ENCODE peak calls at places on chromosomes 11 and 22, in seven cellular contexts. N is GM12892, T is GM12878, Z is SK-N-SH, I is GM12891, A is H1, S is HepG2. B is an unnamed sample.

GRCh38 chr11:67119577-67120391 is 721 bp downstream of the KDM2A start:
- DNase-seq in N (no peak), T (no peak), Z (peak; percentile 79), I (no peak), A (peak; percentile 54), S (no peak), B (no peak)

GRCh38 chr11:96228472-96228871 is 114.5 kb downstream of the MAML2 start:
- DNase-seq in N (no peak), T (no peak), Z (no peak), I (no peak), A (no peak), S (peak; percentile 68), B (no peak)

GRCh38 chr22:46425011-46425410 is 89.5 kb downstream of the TRMU start:
- DNase-seq in N (no peak), T (no peak), Z (no peak), I (no peak), A (no peak), S (no peak), B (no peak)

GRCh38 chr11:2777871-2778629 is 78.3 kb upstream of the KCNQ1OT1 start:
- DNase-seq in N (no peak), T (no peak), Z (peak; percentile 66), I (no peak), A (peak; percentile 46), S (no peak), B (peak; percentile 57)

GRCh38 chr22:23130697-23131096 is 11.1 kb downstream of the RSPH14 start:
- DNase-seq in N (no peak), T (no peak), Z (no peak), I (no peak), A (no peak), S (no peak), B (peak; percentile 55)

GRCh38 chr22:39937881-39938280 is 22.3 kb upstream of the TMA7B start:
- DNase-seq in N (no peak), T (no peak), Z (no peak), I (no peak), A (no peak), S (no peak), B (no peak)

GRCh38 chr22:49305966-49306631 is 521.6 kb downstream of the BRD1 start:
- DNase-seq in N (no peak), T (no peak), Z (no peak), I (no peak), A (peak; percentile 38), S (no peak), B (no peak)

GRCh38 chr11:36818410-36818809 is 220.4 kb upstream of the RAG2 start:
- DNase-seq in N (no peak), T (no peak), Z (peak; percentile 19), I (no peak), A (peak; percentile 76), S (no peak), B (peak; percentile 13)

GRCh38 chr11:2390871-2391662 is 9.5 kb upstream of the TSSC4 start:
- DNase-seq in N (no peak), T (no peak), Z (no peak), I (no peak), A (no peak), S (no peak), B (peak; percentile 65)

GRCh38 chr11:15735711-15736110 is 620.6 kb downstream of the SOX6 start:
- DNase-seq in N (no peak), T (no peak), Z (no peak), I (no peak), A (no peak), S (no peak), B (no peak)

GRCh38 chr22:46068908-46069481 is 81.3 kb upstream of the PPARA start:
- DNase-seq in N (no peak), T (no peak), Z (no peak), I (no peak), A (no peak), S (no peak), B (no peak)

GRCh38 chr11:134864968-134865305 is 452.9 kb upstream of the B3GAT1 start:
- DNase-seq in N (no peak), T (no peak), Z (no peak), I (no peak), A (no peak), S (no peak), B (no peak)

GRCh38 chr11:65428578-65429068 is 6.0 kb downstream of the NEAT1 start:
- DNase-seq in N (no peak), T (no peak), Z (no peak), I (no peak), A (no peak), S (no peak), B (peak; percentile 60)

GRCh38 chr22:45218974-45219373 is 21.7 kb downstream of the KIAA0930 start:
- DNase-seq in N (no peak), T (peak; percentile 20), Z (peak; percentile 63), I (peak; percentile 59), A (no peak), S (no peak), B (no peak)

GRCh38 chr22:20526628-20527355 is 19.4 kb downstream of the MED15 start:
- DNase-seq in N (no peak), T (no peak), Z (no peak), I (no peak), A (no peak), S (no peak), B (peak; percentile 66)

DNA sequence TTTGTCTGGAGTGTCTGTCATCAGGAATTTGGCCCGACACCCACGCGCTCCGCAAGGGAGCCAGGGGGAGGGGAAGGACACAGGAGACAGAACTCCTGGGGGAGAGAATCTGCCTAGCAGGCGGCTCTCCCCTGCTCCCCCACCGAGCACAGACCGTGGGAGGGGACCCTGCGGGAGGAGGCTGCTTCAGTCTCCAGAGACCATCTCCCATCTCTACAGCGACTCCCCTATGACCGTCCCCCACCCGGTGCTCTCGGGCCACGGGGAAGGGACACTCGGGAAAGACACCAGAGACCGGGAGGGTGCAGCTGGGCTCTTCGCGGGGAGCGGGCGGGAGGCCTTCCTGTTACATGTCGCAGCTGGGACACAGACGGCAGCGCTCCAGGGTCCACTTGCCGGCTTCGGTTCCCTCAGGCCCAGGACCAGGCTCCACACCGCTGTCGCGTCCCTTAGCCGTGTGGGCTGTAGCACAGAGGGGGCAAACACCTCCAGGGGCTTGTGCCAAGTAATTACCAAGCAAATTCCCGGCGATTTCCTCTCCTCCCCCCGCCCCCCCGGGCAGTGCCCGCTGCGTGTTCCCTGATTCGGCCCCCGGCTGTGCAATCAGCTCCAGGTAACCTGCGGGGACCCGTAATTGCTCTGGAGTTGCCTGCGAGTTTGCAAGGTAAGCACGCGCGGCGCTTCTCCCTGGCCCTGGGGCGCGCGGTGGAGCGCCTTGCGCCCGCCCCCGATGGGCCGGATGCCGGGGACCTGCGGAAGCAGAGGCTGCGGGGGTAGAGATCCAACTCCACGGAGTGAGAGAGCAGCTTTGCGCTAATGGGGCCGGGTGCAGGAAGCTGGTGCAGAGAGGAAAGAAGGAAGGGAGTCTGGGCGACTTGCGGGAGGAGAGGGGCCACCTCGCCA is 155.1 kb upstream of the CADM1 start:
- DNase-seq in N (no peak), T (no peak), Z (peak; percentile 83), I (no peak), A (peak; percentile 63), S (no peak), B (no peak)
- TF ChIP-seq TAF1 in N (no peak), T (no peak), Z (no peak), I (no peak), A (no peak), S (no peak), B (no peak)

GRCh38 chr11:41394562-41395160 is 64.8 kb downstream of the LRRC4C start:
- DNase-seq in N (no peak), T (no peak), Z (no peak), I (no peak), A (no peak), S (no peak), B (no peak)

GRCh38 chr11:41398175-41398574 is 61.3 kb downstream of the LRRC4C start:
- DNase-seq in N (no peak), T (no peak), Z (no peak), I (no peak), A (no peak), S (no peak), B (no peak)

GRCh38 chr11:41392591-41392990 is 66.9 kb downstream of the LRRC4C start:
- DNase-seq in N (no peak), T (no peak), Z (no peak), I (no peak), A (no peak), S (no peak), B (no peak)
- TF ChIP-seq TAF1 in N (no peak), T (no peak), Z (no peak), I (no peak), A (no peak), S (no peak), B (no peak)

GRCh38 chr22:37433786-37434185 is 6.5 kb upstream of the ELFN2 start:
- DNase-seq in N (no peak), T (no peak), Z (no peak), I (no peak), A (no peak), S (no peak), B (no peak)

GRCh38 chr22:37430941-37431340 is 3.7 kb upstream of the ELFN2 start:
- DNase-seq in N (no peak), T (no peak), Z (no peak), I (no peak), A (no peak), S (no peak), B (no peak)

GRCh38 chr22:37431811-37432707 is 4.8 kb upstream of the ELFN2 start:
- DNase-seq in N (no peak), T (no peak), Z (no peak), I (no peak), A (no peak), S (peak; percentile 19), B (no peak)

GRCh38 chr22:37432708-37433054 is 5.4 kb upstream of the ELFN2 start:
- DNase-seq in N (no peak), T (no peak), Z (no peak), I (no peak), A (no peak), S (no peak), B (no peak)

DNA sequence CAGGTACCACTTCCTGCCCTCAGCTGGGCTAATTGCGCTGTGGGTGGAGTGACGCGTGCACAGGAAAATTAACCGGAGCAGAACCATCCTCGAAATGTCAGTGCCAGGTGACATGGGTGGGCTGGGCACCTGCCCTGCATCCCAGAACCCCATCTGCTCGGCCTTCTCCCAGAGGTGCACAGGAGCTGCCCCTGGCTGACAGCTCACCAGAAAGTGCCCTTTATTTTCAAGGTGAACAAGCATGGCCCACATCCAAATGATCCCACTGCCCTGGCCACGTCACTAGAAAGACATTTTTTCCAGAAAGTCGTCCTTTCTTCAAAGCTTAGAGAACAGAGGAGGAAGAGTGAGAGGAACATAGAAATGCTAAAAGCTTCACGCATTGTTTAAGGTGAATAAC is 4.1 kb upstream of the ELFN2 start:
- DNase-seq in N (no peak), T (no peak), Z (no peak), I (no peak), A (no peak), S (peak; percentile 8), B (no peak)
- TF ChIP-seq TAF1 in N (no peak), T (no peak), Z (no peak), I (no peak), A (no peak), S (no peak), B (no peak)

DNA sequence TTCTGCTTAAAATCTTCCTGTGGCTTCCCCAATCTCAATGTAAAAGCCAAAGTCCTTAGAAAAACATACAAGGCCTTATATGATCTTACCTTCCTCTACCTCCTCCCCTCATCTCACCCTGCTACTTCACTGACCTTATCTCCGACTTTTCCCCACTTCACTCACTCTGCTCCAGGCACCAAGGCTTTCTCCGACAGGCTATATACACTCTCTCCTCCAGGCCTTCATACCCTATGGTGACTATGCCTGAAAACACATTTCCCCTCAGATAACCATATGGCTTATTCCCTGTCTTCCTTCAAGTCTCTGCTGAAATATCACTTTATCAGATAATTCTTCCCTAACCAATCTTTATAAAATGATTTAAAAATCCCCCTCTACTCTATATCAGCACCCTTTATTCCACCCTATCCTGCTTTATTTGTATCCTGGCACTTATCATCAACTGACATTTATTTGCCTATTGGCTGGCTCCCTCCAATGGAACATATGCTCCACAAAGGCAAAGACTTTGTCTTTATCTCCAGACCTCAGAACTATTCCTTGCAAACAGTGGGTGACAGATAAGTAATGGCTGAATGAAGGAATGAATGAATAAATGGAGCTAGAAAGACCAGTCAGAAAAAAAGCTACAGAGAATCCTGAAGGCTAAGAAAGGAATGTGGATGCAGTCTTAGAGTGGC is 52.7 kb downstream of the PAK1 start:
- DNase-seq in N (no peak), T (no peak), Z (no peak), I (no peak), A (no peak), S (no peak), B (peak; percentile 20)
- TF ChIP-seq TAF1 in N (no peak), T (no peak), Z (no peak), I (no peak), A (no peak), S (no peak), B (no peak)